ENCODE peak calls at places on chromosomes 1 and 21, in seven cellular contexts. Z, X, R, T, S, U and V are unnamed samples.

GRCh38 chr1:157431751-157432150 is 120.6 kb downstream of the FCRL5 start:
- DNase-seq in R (no peak), U (no peak), T (no peak), X (no peak), S (no peak), Z (no peak), V (no peak)

GRCh38 chr1:232620356-232620841 is 9.5 kb downstream of the SIPA1L2 start:
- DNase-seq in S (peak; percentile 66), U (no peak), R (peak; percentile 80), Z (no peak), T (no peak), X (peak; percentile 32), V (no peak)

GRCh38 chr1:239816090-239816812 is 275.4 kb upstream of the FMN2 start:
- DNase-seq in T (no peak), S (peak; percentile 25), R (no peak), Z (no peak), U (no peak), X (no peak), V (no peak)

GRCh38 chr1:151143986-151144385 is 2.4 kb downstream of the SEMA6C start:
- DNase-seq in Z (no peak), U (no peak), S (no peak), T (no peak), R (no peak), X (no peak), V (no peak)

GRCh38 chr1:217138839-217139466 is 415.7 kb upstream of the ESRRG start:
- DNase-seq in T (no peak), S (no peak), Z (no peak), U (no peak), R (no peak), X (no peak), V (no peak)

GRCh38 chr1:30684881-30685795 is 38.2 kb downstream of the MATN1 start:
- DNase-seq in T (no peak), U (peak; percentile 64), R (no peak), S (peak; percentile 78), Z (no peak), X (no peak), V (no peak)

GRCh38 chr1:157993179-157994080 is at the start of gene KIRREL1:
- DNase-seq in R (no peak), S (peak; percentile 50), Z (peak; percentile 63), X (no peak), T (no peak), U (peak; percentile 73), V (no peak)

GRCh38 chr1:55870076-55870475 is 654.9 kb upstream of the USP24 start:
- DNase-seq in U (no peak), X (no peak), R (no peak), T (no peak), S (no peak), Z (no peak), V (no peak)

GRCh38 chr1:150257624-150258274 is at the start of gene CA14:
- DNase-seq in R (no peak), X (no peak), U (no peak), Z (peak; percentile 29), S (no peak), T (no peak), V (no peak)

GRCh38 chr1:206895837-206896242 is 1.4 kb upstream of the IL24 start:
- DNase-seq in X (peak; percentile 93), R (no peak), U (no peak), T (no peak), Z (no peak), S (no peak), V (no peak)

GRCh38 chr1:17686258-17686657 is 68.9 kb upstream of the ACTL8 start:
- DNase-seq in U (no peak), X (no peak), S (no peak), T (no peak), Z (no peak), R (no peak), V (no peak)

GRCh38 chr1:202411421-202411820 is 62.9 kb downstream of the PPP1R12B start:
- DNase-seq in U (no peak), R (no peak), Z (no peak), T (no peak), S (no peak), X (no peak), V (no peak)

GRCh38 chr1:111366256-111366655 is 61.3 kb downstream of the OVGP1 start:
- DNase-seq in T (no peak), X (no peak), U (no peak), R (no peak), Z (no peak), S (no peak), V (no peak)

GRCh38 chr21:37369307-37369854 is 2.8 kb downstream of the DYRK1A start:
- DNase-seq in S (no peak), Z (no peak), R (no peak), U (no peak), X (no peak), T (no peak), V (no peak)

GRCh38 chr1:85321237-85321964 is 45.0 kb upstream of the BCL10 start:
- DNase-seq in X (no peak), Z (no peak), U (no peak), T (no peak), S (no peak), R (no peak), V (peak; percentile 61)

GRCh38 chr1:67980028-67980427 is 70.4 kb downstream of the DIRAS3 start:
- DNase-seq in Z (no peak), U (no peak), S (no peak), X (no peak), R (no peak), T (no peak), V (no peak)

GRCh38 chr1:70196333-70196732 is 9.0 kb downstream of the LRRC40 start:
- DNase-seq in R (no peak), T (no peak), S (no peak), X (no peak), U (no peak), Z (no peak), V (no peak)

GRCh38 chr1:150557065-150557600 is 7.9 kb downstream of the ADAMTSL4 start:
- DNase-seq in X (no peak), R (no peak), S (peak; percentile 13), Z (no peak), U (no peak), T (no peak), V (no peak)

GRCh38 chr1:192311281-192311680 is 5.5 kb upstream of the RGS21 start:
- DNase-seq in R (no peak), S (no peak), U (no peak), X (peak; percentile 4), Z (no peak), T (no peak), V (peak; percentile 16)

GRCh38 chr1:179126338-179127060 is 44.6 kb downstream of the TOR3A start:
- DNase-seq in S (no peak), Z (peak; percentile 35), R (no peak), U (no peak), T (no peak), X (no peak), V (no peak)

GRCh38 chr1:169466259-169467230 is 19.2 kb downstream of the SLC19A2 start:
- DNase-seq in R (no peak), X (no peak), S (peak; percentile 26), T (no peak), U (no peak), Z (no peak), V (peak; percentile 48)

GRCh38 chr1:51236548-51237312 is 657 bp downstream of the RNF11 start:
- DNase-seq in S (peak; percentile 59), R (peak; percentile 66), X (no peak), U (peak; percentile 73), Z (no peak), T (peak; percentile 67), V (peak; percentile 26)

GRCh38 chr1:54867717-54868057 is 19.3 kb downstream of the DHCR24 start:
- DNase-seq in Z (no peak), X (no peak), S (no peak), R (no peak), U (no peak), T (no peak), V (no peak)

DNA sequence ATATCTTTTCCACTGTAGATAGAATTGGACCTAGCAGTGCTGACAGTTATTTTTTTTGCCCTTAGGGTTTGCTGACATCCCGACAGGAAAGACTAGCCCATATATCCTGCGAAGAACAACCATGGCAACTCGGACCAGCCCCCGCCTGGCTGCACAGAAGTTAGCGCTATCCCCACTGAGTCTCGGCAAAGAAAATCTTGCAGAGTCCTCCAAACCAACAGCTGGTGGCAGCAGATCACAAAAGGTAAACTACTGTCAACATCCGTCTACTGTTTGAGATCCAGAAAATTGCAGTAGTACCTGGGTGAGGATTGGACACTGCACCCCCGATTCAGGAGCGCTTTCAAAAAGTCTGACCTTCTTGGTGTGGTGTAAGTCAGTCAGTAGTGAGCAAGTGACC is 55.8 kb downstream of the CENPF start:
- DNase-seq in T (no peak), S (no peak), Z (no peak), U (no peak), R (no peak), X (no peak), V (no peak)
- TF ChIP-seq CTCF in T (no peak), S (no peak), Z (no peak), U (no peak), R (no peak), X (peak; percentile 32), V (peak; percentile 6)

GRCh38 chr1:33615546-33615945 is 143.1 kb downstream of the ZSCAN20 start:
- DNase-seq in X (no peak), U (no peak), T (no peak), Z (no peak), R (no peak), S (no peak), V (no peak)
- H3K4me3 ChIP-seq in X (no peak overlapping the region), U (no peak overlapping the region), T (no peak overlapping the region), Z (no peak overlapping the region), R (no peak overlapping the region), S (no peak overlapping the region), V (no peak overlapping the region)

DNA sequence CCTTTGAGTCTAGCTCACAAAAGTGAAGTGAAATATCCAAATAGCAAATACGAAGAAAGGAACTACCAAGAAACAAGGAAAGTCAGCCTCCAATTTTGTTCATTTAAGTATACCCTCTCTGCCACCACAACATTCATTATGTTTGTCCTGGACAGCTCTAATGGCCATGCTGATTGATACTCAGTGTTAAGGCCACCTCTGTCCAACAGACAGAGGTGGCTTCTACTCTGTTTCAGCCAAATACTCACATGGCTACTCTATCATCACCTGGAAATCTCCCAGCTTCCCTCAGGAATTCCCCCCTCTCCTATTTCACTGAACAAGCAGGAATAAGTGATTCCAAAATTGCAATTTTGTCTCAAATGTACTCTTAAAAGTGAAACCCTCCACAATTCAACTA is 10.7 kb downstream of the APP start:
- DNase-seq in X (no peak), U (no peak), T (no peak), Z (no peak), S (no peak), R (no peak), V (no peak)
- TF ChIP-seq CTCF in X (no peak), U (no peak), T (no peak), Z (no peak), S (no peak), R (no peak), V (no peak)

DNA sequence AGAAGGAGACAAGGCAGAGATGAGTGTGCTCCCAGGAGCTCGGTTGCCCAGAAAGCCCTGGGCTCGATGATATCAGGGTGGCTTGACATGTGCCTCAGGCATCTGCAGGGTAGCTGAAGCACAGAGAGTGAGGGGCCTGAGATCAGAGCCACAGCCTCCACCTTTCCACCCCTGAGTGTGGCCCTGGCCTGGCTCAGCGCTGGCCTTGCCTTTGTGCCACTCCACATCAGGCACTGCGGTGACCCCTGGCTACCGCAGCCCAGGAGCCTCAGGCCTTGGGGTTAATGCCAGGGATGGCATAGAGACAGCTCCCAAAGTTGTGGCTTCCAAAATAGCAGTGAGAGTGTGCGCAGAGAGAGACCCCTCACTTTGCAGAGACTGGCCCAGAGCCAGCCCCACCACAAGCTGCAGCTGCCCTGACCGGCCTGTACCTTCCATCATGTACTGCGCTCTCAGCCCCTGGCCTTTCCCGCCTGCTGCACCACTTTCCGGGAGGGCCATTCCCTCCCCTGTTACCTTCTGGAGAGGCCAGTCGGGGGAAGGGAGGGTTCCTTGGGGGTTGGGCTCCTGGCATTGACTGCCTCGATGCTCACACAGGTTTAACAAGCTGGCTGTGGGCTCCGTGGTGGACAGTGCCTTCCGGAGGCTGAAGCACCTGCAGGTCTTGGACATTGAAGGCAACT is 19.5 kb downstream of the PODN start:
- DNase-seq in Z (no peak), R (no peak), X (no peak), T (no peak), U (peak; percentile 42), S (no peak), V (no peak)
- H3K4me3 ChIP-seq in Z (no peak overlapping the region), R (no peak overlapping the region), X (no peak overlapping the region), T (no peak overlapping the region), U (no peak overlapping the region), S (no peak overlapping the region), V (no peak overlapping the region)